ENCODE peak calls at places on chromosomes 12 and 14, in five cellular contexts. L is IMR-90, G is H9, E is neural progenitor cell, M is MM.1S. Z is an unnamed sample.

GRCh38 chr12:97754306-97754705 is 291.7 kb downstream of the RMST start:
- DNase-seq in L (no peak), G (no peak), E (no peak), M (no peak), Z (no peak)

GRCh38 chr12:133130808-133131128 is 341 bp downstream of the ZNF10 start:
- DNase-seq in L (no peak), G (no peak), E (no peak), M (no peak), Z (no peak)

GRCh38 chr12:93122089-93122488 is 193.0 kb upstream of the EEA1 start:
- DNase-seq in L (peak; percentile 81), G (no peak), E (no peak), M (no peak), Z (no peak)

GRCh38 chr14:105414456-105415371 is 4.9 kb upstream of the MTA1 start:
- DNase-seq in L (peak; percentile 52), G (peak; percentile 57), E (peak; percentile 79), M (no peak), Z (peak; percentile 82)

GRCh38 chr14:51304428-51304827 is 64.4 kb downstream of the TMX1 start:
- DNase-seq in L (peak; percentile 80), G (peak; percentile 42), E (no peak), M (no peak), Z (peak; percentile 53)

GRCh38 chr14:71783786-71784185 is 148.4 kb upstream of the RGS6 start:
- DNase-seq in L (no peak), G (no peak), E (no peak), M (no peak), Z (no peak)

GRCh38 chr12:89707623-89707991 is 1.0 kb downstream of the ATP2B1 start:
- DNase-seq in L (no peak), G (peak; percentile 59), E (peak; percentile 79), M (peak; percentile 10), Z (peak; percentile 68)

GRCh38 chr12:113113397-113113796 is 22.2 kb downstream of the RASAL1 start:
- DNase-seq in L (no peak), G (no peak), E (no peak), M (no peak), Z (no peak)

GRCh38 chr12:78759387-78759786 is 105.2 kb upstream of the SYT1 start:
- DNase-seq in L (peak; percentile 68), G (peak; percentile 38), E (no peak), M (no peak), Z (peak; percentile 34)

GRCh38 chr12:57803317-57803893 is 15.1 kb downstream of the AVIL start:
- DNase-seq in L (peak; percentile 42), G (peak; percentile 77), E (peak; percentile 66), M (peak; percentile 21), Z (peak; percentile 85)

GRCh38 chr12:87836190-87836589 is 193.0 kb downstream of the C12orf50 start:
- DNase-seq in L (no peak), G (no peak), E (peak; percentile 8), M (no peak), Z (no peak)

GRCh38 chr12:10018390-10018789 is 8.0 kb downstream of the CLEC12B start:
- DNase-seq in L (peak; percentile 60), G (no peak), E (no peak), M (no peak), Z (no peak)

GRCh38 chr14:88044129-88044727 is 39.3 kb downstream of the GPR65 start:
- DNase-seq in L (no peak), G (no peak), E (no peak), M (no peak), Z (no peak)

GRCh38 chr14:74552623-74553022 is 59.1 kb downstream of the ISCA2 start:
- DNase-seq in L (peak; percentile 50), G (no peak), E (no peak), M (no peak), Z (no peak)

GRCh38 chr12:5967645-5968415 is 22.8 kb upstream of the ANO2 start:
- DNase-seq in L (no peak), G (peak; percentile 26), E (no peak), M (no peak), Z (no peak)

GRCh38 chr14:52650774-52651173 is 44.6 kb downstream of the ERO1A start:
- DNase-seq in L (no peak), G (no peak), E (peak; percentile 8), M (no peak), Z (no peak)

GRCh38 chr12:42590324-42590934 is 883 bp upstream of the PRICKLE1 start:
- DNase-seq in L (no peak), G (peak; percentile 51), E (peak; percentile 39), M (peak; percentile 16), Z (peak; percentile 31)

GRCh38 chr14:85528882-85529585 is 910 bp upstream of the FLRT2 start:
- DNase-seq in L (peak; percentile 72), G (no peak), E (peak; percentile 48), M (no peak), Z (peak; percentile 25)

GRCh38 chr14:29236848-29237247 is 470.3 kb downstream of the FOXG1 start:
- DNase-seq in L (peak; percentile 92), G (no peak), E (no peak), M (no peak), Z (no peak)

GRCh38 chr14:101961011-101961721 is 3.2 kb upstream of the DYNC1H1 start:
- DNase-seq in L (peak; percentile 76), G (peak; percentile 89), E (peak; percentile 90), M (peak; percentile 61), Z (peak; percentile 93)

GRCh38 chr14:74974364-74975058 is 19.1 kb upstream of the PGF start:
- DNase-seq in L (no peak), G (peak; percentile 56), E (peak; percentile 58), M (no peak), Z (peak; percentile 76)

GRCh38 chr12:89706551-89707348 is 1.9 kb downstream of the ATP2B1 start:
- DNase-seq in L (peak; percentile 19), G (no peak), E (peak; percentile 49), M (no peak), Z (peak; percentile 5)

GRCh38 chr14:40870252-40870651 is 736.4 kb upstream of the LRFN5 start:
- DNase-seq in L (no peak), G (no peak), E (no peak), M (no peak), Z (peak; percentile 4)

GRCh38 chr12:117994551-117995438 is 21.7 kb upstream of the RFC5 start:
- DNase-seq in L (no peak), G (no peak), E (no peak), M (no peak), Z (no peak)

GRCh38 chr14:92495041-92495440 is 18.5 kb upstream of the RIN3 start:
- DNase-seq in L (peak; percentile 81), G (no peak), E (peak; percentile 11), M (no peak), Z (no peak)

GRCh38 chr12:91074851-91075250 is 17.0 kb upstream of the KERA start:
- DNase-seq in L (no peak), G (no peak), E (no peak), M (no peak), Z (no peak)

GRCh38 chr12:104627975-104628322 is 171.2 kb downstream of the CHST11 start:
- DNase-seq in L (no peak), G (no peak), E (no peak), M (no peak), Z (no peak)
- H4K20me1 ChIP-seq in L (no peaks in the 10 kb centered on the region), G (no peaks in the 10 kb centered on the region), E (peaks cover 29% of the 10 kb centered on the region), M (no peaks in the 10 kb centered on the region), Z (no peaks in the 10 kb centered on the region)

GRCh38 chr12:67589078-67589477 is 59.5 kb upstream of the DYRK2 start:
- DNase-seq in L (no peak), G (no peak), E (no peak), M (no peak), Z (no peak)
- H3K27me3 ChIP-seq in L (peaks cover 4% of the 10 kb centered on the region), G (no peaks in the 10 kb centered on the region), E (no peaks in the 10 kb centered on the region), M (no peaks in the 10 kb centered on the region), Z (no peaks in the 10 kb centered on the region)

GRCh38 chr12:14842315-14842714 is 1.0 kb downstream of the ART4 start:
- DNase-seq in L (no peak), G (no peak), E (no peak), M (no peak), Z (no peak)

GRCh38 chr12:14845350-14845750 is 2.0 kb upstream of the ART4 start:
- DNase-seq in L (peak; percentile 65), G (no peak), E (peak; percentile 70), M (peak; percentile 53), Z (peak; percentile 88)

GRCh38 chr12:14841761-14842160 is 1.6 kb downstream of the ART4 start:
- DNase-seq in L (peak; percentile 54), G (no peak), E (no peak), M (no peak), Z (peak; percentile 35)

GRCh38 chr12:14846042-14846587 is 2.8 kb upstream of the ART4 start:
- DNase-seq in L (no peak), G (no peak), E (no peak), M (no peak), Z (no peak)

DNA sequence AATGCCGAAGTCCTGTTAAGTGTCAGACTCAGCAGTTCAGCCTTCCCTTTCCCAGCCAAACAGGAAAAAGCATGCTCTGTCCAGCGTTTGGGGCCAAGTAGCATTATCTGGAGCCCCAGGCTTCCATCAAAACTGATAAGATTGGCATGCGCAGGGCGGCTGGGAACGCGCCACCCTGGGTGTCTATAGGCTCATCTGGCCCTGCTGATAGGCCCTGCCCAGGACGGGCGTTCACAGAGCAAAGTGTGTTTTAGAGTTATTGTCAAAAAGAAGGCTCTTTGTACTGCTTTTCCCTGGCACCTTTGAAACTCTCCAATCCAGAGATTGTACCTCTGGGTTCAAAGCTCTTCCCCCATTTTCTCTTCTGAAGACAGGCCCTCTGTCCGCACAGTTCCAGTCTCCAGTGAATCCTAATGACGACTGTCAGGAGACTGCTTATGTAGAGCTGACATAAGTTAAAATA is at the start of gene ART4:
- DNase-seq in L (no peak), G (no peak), E (no peak), M (no peak), Z (no peak)
- H2AFZ ChIP-seq in L (peak within 1 kb of the TSS; percentile 61), G (no peak within 1 kb of the TSS), E (no peak within 1 kb of the TSS), M (no peak within 1 kb of the TSS), Z (peak within 1 kb of the TSS; percentile 19)

GRCh38 chr14:30572237-30572636 is 13.3 kb downstream of the G2E3 start:
- DNase-seq in L (no peak), G (no peak), E (no peak), M (no peak), Z (no peak)
- H4K20me1 ChIP-seq in L (peaks cover 31% of the 10 kb centered on the region), G (peaks cover under 1% of the 10 kb centered on the region), E (peaks cover 99% of the 10 kb centered on the region), M (no peaks in the 10 kb centered on the region), Z (peaks cover 77% of the 10 kb centered on the region)

DNA sequence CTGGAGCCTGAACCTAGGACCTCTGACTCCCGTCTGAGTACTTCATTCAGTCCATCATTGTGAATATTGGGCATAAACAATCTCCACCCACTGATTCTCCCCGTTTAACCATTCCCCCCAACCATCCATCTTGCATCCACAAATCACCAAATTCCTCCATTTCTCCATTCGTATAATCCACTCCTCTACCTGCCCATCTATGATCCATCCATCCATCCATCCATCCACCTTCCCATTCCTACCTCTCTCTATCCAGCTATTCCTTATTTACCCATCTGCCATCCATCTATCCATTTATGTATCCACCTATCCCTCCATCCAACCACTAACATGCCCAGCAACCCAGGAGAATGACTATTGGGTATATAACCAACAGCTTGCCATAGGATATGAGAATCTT is 87.5 kb downstream of the CALM1 start:
- DNase-seq in L (no peak), G (no peak), E (no peak), M (no peak), Z (no peak)
- H3K27me3 ChIP-seq in L (peaks cover 1% of the 10 kb centered on the region), G (no peaks in the 10 kb centered on the region), E (no peaks in the 10 kb centered on the region), M (no peaks in the 10 kb centered on the region), Z (no peaks in the 10 kb centered on the region)

GRCh38 chr12:72179841-72180240 is 92.3 kb upstream of the TRHDE start:
- DNase-seq in L (no peak), G (no peak), E (no peak), M (no peak), Z (no peak)
- H2AFZ ChIP-seq in L (no peak overlapping the region), G (no peak overlapping the region), E (no peak overlapping the region), M (no peak overlapping the region), Z (no peak overlapping the region)

GRCh38 chr12:49052451-49053208 is 8.0 kb downstream of the KMT2D start:
- DNase-seq in L (no peak), G (no peak), E (no peak), M (no peak), Z (no peak)
- H4K20me1 ChIP-seq in L (peaks cover 95% of the 10 kb centered on the region), G (no peaks in the 10 kb centered on the region), E (peaks cover 66% of the 10 kb centered on the region), M (peaks cover 21% of the 10 kb centered on the region), Z (peaks cover 60% of the 10 kb centered on the region)

Z was measured in GM23338.